ENCODE peak calls at places on chromosomes 2 and 18, in five cellular contexts. One of them, this sample, is unnamed.

GRCh38 chr18:40159141-40160017 is 1795.7 kb upstream of the PIK3C3 start:
- DNase-seq in endothelial cell of umbilical vein: peak
- DNase-seq in GM23248: peak
- DNase-seq in GM12878: peak
- DNase-seq in HCT116: peak
- DNase-seq in this sample: no peak

GRCh38 chr2:63738019-63738418 is 103.7 kb upstream of the UGP2 start:
- DNase-seq in endothelial cell of umbilical vein: no peak
- DNase-seq in GM23248: peak
- DNase-seq in GM12878: no peak
- DNase-seq in HCT116: no peak
- DNase-seq in this sample: no peak

GRCh38 chr2:232435375-232435648 is 20.6 kb upstream of the ALPI start:
- DNase-seq in endothelial cell of umbilical vein: no peak
- DNase-seq in GM23248: no peak
- DNase-seq in GM12878: no peak
- DNase-seq in HCT116: no peak
- DNase-seq in this sample: no peak

GRCh38 chr18:8229786-8230185 is 379.5 kb upstream of the RAB12 start:
- DNase-seq in endothelial cell of umbilical vein: no peak
- DNase-seq in GM23248: no peak
- DNase-seq in GM12878: no peak
- DNase-seq in HCT116: no peak
- DNase-seq in this sample: no peak

GRCh38 chr2:68487773-68488355 is 20.5 kb downstream of the APLF start:
- DNase-seq in endothelial cell of umbilical vein: peak
- DNase-seq in GM23248: peak
- DNase-seq in GM12878: no peak
- DNase-seq in HCT116: no peak
- DNase-seq in this sample: no peak

GRCh38 chr2:63861220-63861822 is 19.6 kb downstream of the UGP2 start:
- DNase-seq in endothelial cell of umbilical vein: peak
- DNase-seq in GM23248: peak
- DNase-seq in GM12878: no peak
- DNase-seq in HCT116: peak
- DNase-seq in this sample: peak

GRCh38 chr2:238127165-238128060 is 11.1 kb upstream of the KLHL30 start:
- DNase-seq in endothelial cell of umbilical vein: no peak
- DNase-seq in GM23248: peak
- DNase-seq in GM12878: no peak
- DNase-seq in HCT116: no peak
- DNase-seq in this sample: no peak

GRCh38 chr2:28666496-28667184 is 85.0 kb upstream of the PPP1CB start:
- DNase-seq in endothelial cell of umbilical vein: no peak
- DNase-seq in GM23248: peak
- DNase-seq in GM12878: no peak
- DNase-seq in HCT116: no peak
- DNase-seq in this sample: no peak

GRCh38 chr2:9830685-9831410 is 12.4 kb upstream of the TAF1B start:
- DNase-seq in endothelial cell of umbilical vein: no peak
- DNase-seq in GM23248: no peak
- DNase-seq in GM12878: no peak
- DNase-seq in HCT116: no peak
- DNase-seq in this sample: peak

GRCh38 chr2:28552045-28552823 is 56.4 kb downstream of the PLB1 start:
- DNase-seq in endothelial cell of umbilical vein: no peak
- DNase-seq in GM23248: peak
- DNase-seq in GM12878: no peak
- DNase-seq in HCT116: no peak
- DNase-seq in this sample: no peak

GRCh38 chr18:48542513-48543181 is 3.8 kb downstream of the CTIF start:
- DNase-seq in endothelial cell of umbilical vein: no peak
- DNase-seq in GM23248: no peak
- DNase-seq in GM12878: no peak
- DNase-seq in HCT116: no peak
- DNase-seq in this sample: no peak

GRCh38 chr18:48540329-48541025 is 1.6 kb downstream of the CTIF start:
- DNase-seq in endothelial cell of umbilical vein: peak
- DNase-seq in GM23248: peak
- DNase-seq in GM12878: no peak
- DNase-seq in HCT116: no peak
- DNase-seq in this sample: peak

GRCh38 chr18:48543228-48543627 is 4.4 kb downstream of the CTIF start:
- DNase-seq in endothelial cell of umbilical vein: no peak
- DNase-seq in GM23248: no peak
- DNase-seq in GM12878: no peak
- DNase-seq in HCT116: no peak
- DNase-seq in this sample: no peak

GRCh38 chr18:48541026-48541746 is 2.4 kb downstream of the CTIF start:
- DNase-seq in endothelial cell of umbilical vein: peak
- DNase-seq in GM23248: peak
- DNase-seq in GM12878: no peak
- DNase-seq in HCT116: no peak
- DNase-seq in this sample: peak

DNA sequence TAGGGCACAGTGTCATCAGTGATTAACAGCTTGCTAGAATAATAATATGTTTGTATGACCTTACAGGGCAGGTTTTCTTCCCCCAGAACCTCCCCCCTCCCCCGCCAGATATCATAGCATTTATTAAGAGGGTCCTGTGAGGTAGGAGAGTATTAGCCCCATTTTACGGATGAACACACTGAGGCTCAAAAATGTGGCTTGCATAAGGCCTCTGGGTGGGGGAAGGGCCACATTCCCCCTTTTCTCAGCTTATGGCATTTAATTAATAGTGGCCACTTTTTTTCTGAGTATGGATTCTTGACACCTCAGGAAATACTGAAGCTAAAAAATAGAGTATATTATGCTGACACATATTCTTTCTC is 2.9 kb downstream of the CTIF start:
- DNase-seq in endothelial cell of umbilical vein: no peak
- DNase-seq in GM23248: no peak
- DNase-seq in GM12878: no peak
- DNase-seq in HCT116: no peak
- DNase-seq in this sample: no peak
- H3K4me3 ChIP-seq in endothelial cell of umbilical vein: no peak
- H3K4me3 ChIP-seq in GM23248: peak
- H3K4me3 ChIP-seq in GM12878: peak
- H3K4me3 ChIP-seq in HCT116: peak
- H3K4me3 ChIP-seq in this sample: peak

DNA sequence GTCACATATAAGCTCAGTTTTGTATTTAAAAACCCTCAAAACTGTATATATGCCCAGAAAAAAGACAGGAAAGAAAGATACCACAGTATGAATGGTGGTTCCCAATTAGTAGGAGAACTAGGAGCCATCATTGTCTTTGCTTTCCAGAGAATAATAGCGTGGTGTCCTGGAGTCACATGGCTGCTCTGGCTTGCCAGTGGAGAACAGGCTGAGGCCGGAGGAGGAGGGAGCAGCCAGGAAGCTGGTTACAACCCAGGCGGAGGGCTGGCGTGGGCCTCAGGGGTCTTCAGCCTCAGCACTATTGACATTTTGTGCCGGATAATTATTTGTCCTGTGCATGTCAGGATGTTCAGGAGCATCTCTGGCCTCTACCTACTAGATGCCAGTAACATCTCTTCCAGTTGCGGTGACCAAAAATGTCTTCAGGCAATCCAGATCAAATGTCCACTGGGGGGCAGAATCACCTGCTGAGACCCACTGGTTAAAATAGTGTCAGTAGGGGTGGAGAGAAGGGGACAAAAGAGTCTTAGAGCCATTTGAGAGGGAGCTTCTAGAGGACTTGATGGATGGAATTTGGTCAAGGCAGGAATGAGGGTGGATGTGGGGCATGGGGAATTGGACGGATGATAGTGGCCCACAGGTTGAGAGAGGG is 144.8 kb downstream of the AGAP1 start:
- DNase-seq in endothelial cell of umbilical vein: no peak
- DNase-seq in GM23248: no peak
- DNase-seq in GM12878: no peak
- DNase-seq in HCT116: no peak
- DNase-seq in this sample: no peak
- H3K9ac ChIP-seq in endothelial cell of umbilical vein: no peak
- H3K9ac ChIP-seq in GM23248: peak
- H3K9ac ChIP-seq in GM12878: no peak
- H3K9ac ChIP-seq in HCT116: no peak
- H3K9ac ChIP-seq in this sample: no peak

GRCh38 chr2:239227661-239228371 is 173.0 kb downstream of the HDAC4 start:
- DNase-seq in endothelial cell of umbilical vein: no peak
- DNase-seq in GM23248: peak
- DNase-seq in GM12878: no peak
- DNase-seq in HCT116: no peak
- DNase-seq in this sample: no peak

GRCh38 chr2:239227111-239227581 is 173.7 kb downstream of the HDAC4 start:
- DNase-seq in endothelial cell of umbilical vein: no peak
- DNase-seq in GM23248: no peak
- DNase-seq in GM12878: no peak
- DNase-seq in HCT116: no peak
- DNase-seq in this sample: no peak

GRCh38 chr2:239226677-239227076 is 174.1 kb downstream of the HDAC4 start:
- DNase-seq in endothelial cell of umbilical vein: no peak
- DNase-seq in GM23248: peak
- DNase-seq in GM12878: no peak
- DNase-seq in HCT116: no peak
- DNase-seq in this sample: no peak

GRCh38 chr2:239225456-239225855 is 175.4 kb downstream of the HDAC4 start:
- DNase-seq in endothelial cell of umbilical vein: no peak
- DNase-seq in GM23248: no peak
- DNase-seq in GM12878: no peak
- DNase-seq in HCT116: no peak
- DNase-seq in this sample: no peak

GRCh38 chr2:239225921-239226561 is 174.8 kb downstream of the HDAC4 start:
- DNase-seq in endothelial cell of umbilical vein: no peak
- DNase-seq in GM23248: peak
- DNase-seq in GM12878: no peak
- DNase-seq in HCT116: no peak
- DNase-seq in this sample: no peak
- H3K4me3 ChIP-seq in endothelial cell of umbilical vein: no peak
- H3K4me3 ChIP-seq in GM23248: peak
- H3K4me3 ChIP-seq in GM12878: no peak
- H3K4me3 ChIP-seq in HCT116: no peak
- H3K4me3 ChIP-seq in this sample: no peak

DNA sequence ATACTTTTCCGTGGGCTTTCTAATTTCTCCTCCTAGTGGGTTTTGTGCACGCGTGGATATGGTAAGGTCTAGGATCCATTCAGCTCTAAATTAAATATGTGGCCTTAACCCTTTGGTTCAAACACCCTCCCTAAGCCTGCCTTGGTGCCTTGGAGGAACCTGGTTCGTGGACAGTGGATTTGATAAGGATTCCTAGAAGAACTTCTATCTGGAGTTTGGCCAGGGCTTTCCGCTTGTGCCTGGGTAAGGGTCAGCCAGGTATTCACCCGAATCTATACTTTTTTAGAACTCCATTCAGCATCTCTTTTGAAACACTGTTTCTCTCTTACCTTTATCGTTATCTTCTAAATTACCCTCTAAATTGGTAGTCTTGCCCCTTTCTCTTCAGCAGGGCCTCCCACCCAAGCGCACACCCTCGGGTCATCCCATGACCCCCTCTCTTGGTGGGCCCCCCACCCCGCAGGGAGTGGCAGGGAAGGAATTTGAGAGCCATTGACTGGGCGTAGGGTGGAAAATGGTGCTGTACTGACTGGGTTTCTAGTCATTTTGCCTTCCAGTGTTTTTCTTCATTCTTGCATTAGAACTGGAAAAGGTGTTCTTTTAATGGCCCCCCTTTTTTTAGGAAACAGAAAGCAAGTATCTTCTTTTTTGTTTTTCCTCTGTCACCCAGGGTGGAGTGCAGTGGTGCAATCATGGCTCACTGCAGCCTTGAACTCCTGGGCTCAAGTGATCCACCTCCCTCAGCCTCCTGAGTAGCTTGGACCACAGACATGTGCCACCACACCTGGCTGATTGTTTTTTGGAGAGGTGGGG is 1.8 kb downstream of the SOCS6 start:
- DNase-seq in endothelial cell of umbilical vein: no peak
- DNase-seq in GM23248: no peak
- DNase-seq in GM12878: no peak
- DNase-seq in HCT116: no peak
- DNase-seq in this sample: peak
- H3K9ac ChIP-seq in endothelial cell of umbilical vein: peak
- H3K9ac ChIP-seq in GM23248: peak
- H3K9ac ChIP-seq in GM12878: peak
- H3K9ac ChIP-seq in HCT116: peak
- H3K9ac ChIP-seq in this sample: no peak